ENCODE peak calls at places on chromosome 3, in five cellular contexts. P is non-pigmented ciliary epithelial cell, R is T-helper 17 cell, L is HepG2, A is NCI-H1092. X is an unnamed sample.

GRCh38 chr3:150094150-150094932 is 123.6 kb upstream of the PFN2 start:
- DNase-seq in A (no peak), P (no peak), R (no peak), L (no peak), X (no peak)

GRCh38 chr3:30689202-30689641 is 82.8 kb downstream of the TGFBR2 start:
- DNase-seq in A (no peak), R (no peak), L (no peak), P (peak), X (peak)

GRCh38 chr3:169008772-169009358 is 654.6 kb downstream of the MECOM start:
- DNase-seq in L (no peak), P (no peak), A (no peak), R (no peak), X (no peak)

GRCh38 chr3:176950743-176951142 is 246.5 kb downstream of the TBL1XR1 start:
- DNase-seq in P (no peak), L (no peak), R (no peak), A (no peak), X (no peak)

GRCh38 chr3:52531636-52532516 is 1.8 kb downstream of the NT5DC2 start:
- DNase-seq in R (no peak), A (no peak), L (no peak), P (no peak), X (no peak)

GRCh38 chr3:134056464-134056891 is 26.8 kb upstream of the SLCO2A1 start:
- DNase-seq in L (no peak), P (no peak), R (no peak), A (no peak), X (no peak)

GRCh38 chr3:37984051-37984450 is 6.5 kb upstream of the VILL start:
- DNase-seq in A (no peak), R (no peak), L (no peak), P (no peak), X (no peak)

GRCh38 chr3:172965256-172965655 is 175.8 kb downstream of the SPATA16 start:
- DNase-seq in P (peak), A (no peak), L (no peak), R (no peak), X (no peak)

GRCh38 chr3:183210341-183210740 is 42.7 kb upstream of the B3GNT5 start:
- DNase-seq in L (no peak), R (no peak), A (no peak), P (no peak), X (no peak)

GRCh38 chr3:11288786-11289637 is 16.8 kb downstream of the ATG7 start:
- DNase-seq in L (peak), P (peak), R (no peak), A (no peak), X (no peak)

GRCh38 chr3:40258555-40258954 is 51.0 kb upstream of the EIF1B start:
- DNase-seq in P (no peak), A (no peak), L (no peak), R (no peak), X (no peak)

GRCh38 chr3:135759651-135760050 is 205.9 kb upstream of the PPP2R3A start:
- DNase-seq in L (no peak), R (no peak), P (no peak), A (no peak), X (no peak)

GRCh38 chr3:98893740-98894139 is 7.8 kb downstream of the DCBLD2 start:
- DNase-seq in R (no peak), A (no peak), L (no peak), P (no peak), X (no peak)

GRCh38 chr3:154931484-154931883 is 148.6 kb upstream of the MME start:
- DNase-seq in R (no peak), P (peak), A (no peak), L (no peak), X (no peak)

GRCh38 chr3:195097331-195098255 is 173.4 kb downstream of the XXYLT1 start:
- DNase-seq in L (no peak), R (no peak), A (no peak), P (no peak), X (no peak)

GRCh38 chr3:112687214-112687613 is 46.3 kb upstream of the CCDC80 start:
- DNase-seq in P (no peak), A (no peak), L (no peak), R (no peak), X (no peak)

GRCh38 chr3:71305246-71306206 is 278.0 kb downstream of the FOXP1 start:
- DNase-seq in P (no peak), L (peak), A (no peak), R (no peak), X (peak)

GRCh38 chr3:49248828-49249227 is 28.2 kb downstream of the C3orf62 start:
- DNase-seq in R (no peak), L (no peak), P (no peak), A (no peak), X (no peak)

GRCh38 chr3:49673131-49673714 is 928 bp upstream of the APEH start:
- DNase-seq in L (peak), R (no peak), A (no peak), P (no peak), X (no peak)

GRCh38 chr3:29373016-29373690 is 92.3 kb downstream of the RBMS3 start:
- DNase-seq in R (no peak), A (no peak), L (no peak), P (peak), X (no peak)

GRCh38 chr3:154148541-154148940 is 27.4 kb downstream of the ARHGEF26 start:
- DNase-seq in L (no peak), P (no peak), A (no peak), R (no peak), X (no peak)

GRCh38 chr3:58617338-58617761 is 40.2 kb upstream of the FAM107A start:
- DNase-seq in P (no peak), R (no peak), L (no peak), A (no peak), X (no peak)

GRCh38 chr3:133896002-133896761 is 500 bp upstream of the RAB6B start:
- DNase-seq in R (no peak), L (no peak), A (no peak), P (no peak), X (peak)